ENCODE peak calls at places on chromosome 14, in six cellular contexts. Z is BJ, A is left ventricle myocardium inferior, Q is lower lobe of right lung, F is cardiac muscle cell, L is GM12865. K is an unnamed sample.
A peak's percentile ranks its signal among the peaks of the same experiment; 100 is the strongest.

GRCh38 chr14:100868621-100869370 is 34.7 kb downstream of the RTL1 start:
- DNase-seq in Z (no peak), A (peak; percentile 8), Q (peak; percentile 26), F (no peak), L (no peak), K (no peak)

GRCh38 chr14:55814064-55814463 is 234.1 kb downstream of the KTN1 start:
- DNase-seq in Z (no peak), A (no peak), Q (no peak), F (no peak), L (no peak), K (no peak)

GRCh38 chr14:90675399-90675798 is 140.8 kb downstream of the TTC7B start:
- DNase-seq in Z (peak; percentile 19), A (no peak), Q (no peak), F (peak; percentile 48), L (no peak), K (no peak)

GRCh38 chr14:86654558-86655184 is 1124.7 kb downstream of the FLRT2 start:
- DNase-seq in Z (no peak), A (peak; percentile 23), Q (peak; percentile 55), F (peak; percentile 73), L (peak; percentile 21), K (no peak)

GRCh38 chr14:100096656-100097055 is 31.4 kb downstream of the EVL start:
- DNase-seq in Z (no peak), A (no peak), Q (no peak), F (peak; percentile 26), L (no peak), K (no peak)

GRCh38 chr14:53696217-53696965 is 260.2 kb downstream of the BMP4 start:
- DNase-seq in Z (no peak), A (no peak), Q (no peak), F (no peak), L (peak; percentile 12), K (no peak)

GRCh38 chr14:81310606-81311005 is 89.5 kb downstream of the STON2 start:
- DNase-seq in Z (no peak), A (no peak), Q (no peak), F (no peak), L (no peak), K (no peak)

GRCh38 chr14:48936352-48936751 is 649.8 kb downstream of the RPS29 start:
- DNase-seq in Z (peak; percentile 4), A (no peak), Q (no peak), F (peak; percentile 22), L (no peak), K (peak; percentile 2)

GRCh38 chr14:57574617-57575288 is 81.1 kb upstream of the CCDC198 start:
- DNase-seq in Z (no peak), A (no peak), Q (no peak), F (no peak), L (no peak), K (no peak)

GRCh38 chr14:76495983-76496382 is 120.0 kb downstream of the ESRRB start:
- DNase-seq in Z (no peak), A (no peak), Q (no peak), F (no peak), L (no peak), K (no peak)

GRCh38 chr14:69460093-69460701 is 24.3 kb upstream of the PLEKHD1 start:
- DNase-seq in Z (peak; percentile 50), A (peak; percentile 44), Q (no peak), F (peak; percentile 92), L (peak; percentile 75), K (peak; percentile 69)

GRCh38 chr14:105255021-105255507 is 6.7 kb downstream of the BTBD6 start:
- DNase-seq in Z (peak; percentile 10), A (peak; percentile 52), Q (no peak), F (peak; percentile 14), L (no peak), K (no peak)

GRCh38 chr14:53391631-53392030 is 238.5 kb upstream of the DDHD1 start:
- DNase-seq in Z (no peak), A (no peak), Q (no peak), F (peak; percentile 26), L (no peak), K (no peak)

GRCh38 chr14:89017417-89017816 is 193.0 kb downstream of the TTC8 start:
- DNase-seq in Z (no peak), A (no peak), Q (no peak), F (no peak), L (no peak), K (no peak)

GRCh38 chr14:68254669-68255527 is 435.3 kb downstream of the RAD51B start:
- DNase-seq in Z (no peak), A (no peak), Q (no peak), F (no peak), L (no peak), K (no peak)

DNA sequence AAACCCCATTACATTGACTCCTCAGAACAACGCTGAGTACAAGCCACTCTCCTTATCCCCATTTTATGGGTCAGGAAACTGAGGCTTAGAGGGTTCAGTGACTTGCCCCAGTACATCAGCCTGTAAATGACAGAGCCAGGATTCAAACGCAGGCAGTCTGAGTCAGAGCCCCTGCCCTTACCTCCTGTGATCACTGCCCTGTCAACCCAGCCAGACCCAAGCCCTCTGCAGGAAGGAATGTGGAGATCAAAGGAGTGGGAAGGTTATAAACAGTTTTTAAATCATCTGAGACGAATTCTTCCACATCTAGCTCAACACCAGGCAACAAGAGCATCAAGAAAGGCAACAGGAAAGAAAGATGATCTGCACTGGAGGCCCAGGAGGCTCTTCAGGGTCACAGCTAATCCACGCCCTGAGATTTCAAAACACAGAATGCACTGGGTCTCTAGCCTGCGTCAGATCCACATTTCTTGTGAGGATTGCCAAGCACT is 38.5 kb downstream of the SPTB start:
- DNase-seq in Z (peak; percentile 25), A (no peak), Q (no peak), F (peak; percentile 54), L (no peak), K (peak; percentile 11)
- TF ChIP-seq CTCF in Z (peak; percentile 60), A (peak; percentile 50), Q (no peak), F (peak; percentile 44), L (no peak), K (peak; percentile 41)

GRCh38 chr14:71711131-71711530 is 221.1 kb upstream of the RGS6 start:
- DNase-seq in Z (no peak), A (no peak), Q (no peak), F (no peak), L (no peak), K (no peak)
- TF ChIP-seq CTCF in Z (no peak), A (no peak), Q (no peak), F (no peak), L (no peak), K (no peak)

GRCh38 chr14:96928779-96929380 is 131.7 kb downstream of the VRK1 start:
- DNase-seq in Z (no peak), A (no peak), Q (no peak), F (no peak), L (no peak), K (no peak)

GRCh38 chr14:96929969-96930368 is 132.8 kb downstream of the VRK1 start:
- DNase-seq in Z (no peak), A (peak; percentile 26), Q (no peak), F (no peak), L (no peak), K (no peak)

GRCh38 chr14:96926006-96926405 is 128.8 kb downstream of the VRK1 start:
- DNase-seq in Z (no peak), A (no peak), Q (no peak), F (no peak), L (peak; percentile 21), K (no peak)

GRCh38 chr14:96934961-96935360 is 137.8 kb downstream of the VRK1 start:
- DNase-seq in Z (no peak), A (no peak), Q (no peak), F (no peak), L (no peak), K (no peak)

DNA sequence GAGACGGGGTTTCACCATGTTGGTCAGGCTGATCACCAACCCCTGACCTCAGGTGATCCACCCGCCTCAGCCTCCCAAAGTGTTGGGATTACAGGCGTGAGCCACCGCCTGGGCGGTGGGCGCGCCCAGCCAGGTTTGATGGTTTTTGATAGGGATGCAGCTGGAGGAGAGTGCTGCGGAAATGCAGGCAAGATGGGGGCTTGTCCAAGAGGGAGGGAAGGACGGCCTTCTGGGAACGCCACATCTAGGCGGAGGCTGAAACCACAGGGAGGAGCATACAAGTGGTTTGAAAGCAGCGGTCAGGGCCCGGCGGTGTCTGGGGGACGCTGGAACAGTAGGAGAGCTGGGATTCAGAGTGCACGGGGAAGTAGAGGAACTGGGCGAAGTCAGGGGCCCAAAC is 134.6 kb downstream of the VRK1 start:
- DNase-seq in Z (no peak), A (no peak), Q (no peak), F (no peak), L (no peak), K (no peak)
- TF ChIP-seq CTCF in Z (no peak), A (no peak), Q (no peak), F (no peak), L (no peak), K (no peak)

DNA sequence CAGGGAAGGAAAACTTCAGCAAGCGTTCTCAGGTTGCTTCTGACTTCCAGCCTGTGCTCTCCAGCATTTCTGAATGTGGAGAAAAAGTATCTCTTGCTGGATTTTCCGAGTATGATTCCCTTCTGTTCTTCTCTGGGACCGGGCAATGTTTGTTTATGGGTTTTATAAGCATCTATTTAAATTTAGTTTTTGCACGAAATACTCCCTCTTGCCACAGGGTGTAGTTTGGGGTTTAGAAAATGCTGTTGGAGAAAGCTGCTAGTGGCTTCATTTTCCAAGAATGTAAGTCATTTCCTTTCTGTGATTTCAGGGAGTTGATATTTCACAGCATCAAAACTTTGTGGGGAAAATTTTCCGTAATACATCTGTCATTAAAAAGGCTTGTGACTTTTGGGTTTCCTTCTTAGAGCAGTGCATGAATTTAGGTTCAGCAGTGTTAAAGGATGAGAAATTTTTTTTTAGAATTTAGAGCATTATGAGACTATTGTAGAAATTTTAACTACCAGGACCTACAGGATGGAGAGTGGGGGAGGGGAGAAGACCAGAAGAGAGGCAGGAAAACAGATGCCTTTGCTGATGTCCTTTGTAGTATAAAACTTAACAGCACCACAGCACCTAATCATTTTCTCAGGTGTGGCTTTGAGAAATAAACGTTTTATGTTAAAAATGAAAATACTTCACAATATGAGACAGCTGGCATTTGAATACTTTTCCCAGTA is 1.5 kb downstream of the FRMD6 start:
- DNase-seq in Z (peak; percentile 46), A (no peak), Q (no peak), F (peak; percentile 91), L (peak; percentile 23), K (no peak)
- TF ChIP-seq CTCF in Z (peak; percentile 14), A (peak; percentile 51), Q (peak; percentile 12), F (peak; percentile 58), L (peak; percentile 15), K (peak; percentile 34)

K was measured in AG09319.